ENCODE peak calls at places on chromosome 5, in five cellular contexts. O is stimulated activated CD4-positive, alpha-beta T cell treated with anti-CD3 and anti-CD28 coated beads, Interleukin-1b, Interleukin-23, amount 100 ng/mL, for 1 hour; B is left kidney; Q is NCI-H774; I is neural crest cell. Y is an unnamed sample.

GRCh38 chr5:142841511-142842255 is 71.5 kb downstream of the ARHGAP26 start:
- DNase-seq in O (no peak), B (peak), Q (no peak), I (peak), Y (peak)

GRCh38 chr5:138148811-138149210 is 9.6 kb upstream of the NME5 start:
- DNase-seq in O (no peak), B (no peak), Q (no peak), I (no peak), Y (peak)

GRCh38 chr5:39399135-39400036 is 25.4 kb downstream of the DAB2 start:
- DNase-seq in O (no peak), B (peak), Q (no peak), I (no peak), Y (peak)

GRCh38 chr5:14504332-14504727 is 77.3 kb upstream of the OTULINL start:
- DNase-seq in O (no peak), B (no peak), Q (no peak), I (no peak), Y (no peak)

GRCh38 chr5:139644646-139645494 is 3.3 kb upstream of the CXXC5 start:
- DNase-seq in O (no peak), B (peak), Q (no peak), I (no peak), Y (no peak)

GRCh38 chr5:139381837-139382361 is 1.2 kb downstream of the SLC23A1 start:
- DNase-seq in O (no peak), B (no peak), Q (no peak), I (no peak), Y (no peak)

GRCh38 chr5:137923856-137924255 is 34.6 kb downstream of the PKD2L2 start:
- DNase-seq in O (no peak), B (no peak), Q (no peak), I (no peak), Y (peak)

GRCh38 chr5:8905021-8905420 is 640.9 kb downstream of the SEMA5A start:
- DNase-seq in O (no peak), B (peak), Q (no peak), I (no peak), Y (peak)

GRCh38 chr5:107486489-107486888 is 184.2 kb downstream of the EFNA5 start:
- DNase-seq in O (no peak), B (no peak), Q (no peak), I (no peak), Y (no peak)

GRCh38 chr5:172007795-172008465 is 1.5 kb upstream of the FBXW11 start:
- DNase-seq in O (no peak), B (no peak), Q (no peak), I (no peak), Y (peak)

GRCh38 chr5:125376059-125376641 is 629.7 kb upstream of the ZNF608 start:
- DNase-seq in O (no peak), B (peak), Q (no peak), I (no peak), Y (no peak)

GRCh38 chr5:177491429-177491945 is 5.9 kb downstream of the PDLIM7 start:
- DNase-seq in O (no peak), B (peak), Q (no peak), I (peak), Y (peak)